ENCODE peak calls at places on chromosomes 16 and 17, in four cellular contexts. T is EL, M is mucosa of gallbladder, D is GM04503. F is an unnamed sample.

GRCh38 chr17:19948100-19948943 is 29.3 kb downstream of the AKAP10 start:
- DNase-seq in T (no peak), D (no peak), M (no peak), F (no peak)

GRCh38 chr16:87463722-87464690 is 28.8 kb downstream of the ZCCHC14 start:
- DNase-seq in M (peak), T (peak), D (no peak), F (no peak)

GRCh38 chr17:31788956-31789355 is 70.1 kb downstream of the COPRS start:
- DNase-seq in D (peak), T (peak), M (no peak), F (no peak)

GRCh38 chr16:2860826-2861567 is 3.0 kb upstream of the PRSS22 start:
- DNase-seq in M (no peak), T (no peak), D (no peak), F (no peak)

GRCh38 chr17:35788504-35788998 is 6.9 kb downstream of the MMP28 start:
- DNase-seq in M (no peak), T (peak), D (peak), F (no peak)

GRCh38 chr16:84007946-84008345 is 34.6 kb downstream of the SLC38A8 start:
- DNase-seq in T (no peak), M (no peak), D (no peak), F (no peak)

GRCh38 chr16:83513006-83513755 is 294.6 kb upstream of the HSBP1 start:
- DNase-seq in M (no peak), D (peak), T (peak), F (no peak)

GRCh38 chr17:42329025-42329976 is 41.0 kb downstream of the STAT5A start:
- DNase-seq in D (peak), T (peak), M (no peak), F (no peak)

GRCh38 chr17:19728114-19728495 is 11.7 kb upstream of the SLC47A2 start:
- DNase-seq in D (peak), T (peak), M (peak), F (peak)

GRCh38 chr16:17777461-17777863 is 306.7 kb upstream of the XYLT1 start:
- DNase-seq in D (no peak), T (peak), M (no peak), F (no peak)

GRCh38 chr17:80372456-80372855 is 42.5 kb upstream of the ENDOV start:
- DNase-seq in M (no peak), D (no peak), T (no peak), F (no peak)

GRCh38 chr17:18916816-18917496 is 35.0 kb upstream of the SLC5A10 start:
- DNase-seq in T (peak), M (no peak), D (peak), F (no peak)

GRCh38 chr17:40091691-40092397 is 8.5 kb downstream of the NR1D1 start:
- DNase-seq in M (no peak), D (no peak), T (no peak), F (peak)

GRCh38 chr17:8224891-8225812 is 14.8 kb upstream of the AURKB start:
- DNase-seq in D (no peak), T (no peak), M (no peak), F (no peak)